ENCODE peak calls at places on chromosomes 3 and 15, in nine cellular contexts. One of them, this sample, is unnamed.

GRCh38 chr3:183698318-183698731 is 728 bp downstream of the YEATS2 start:
- DNase-seq in uterus: peak
- DNase-seq in testis: peak
- DNase-seq in occipital lobe: peak
- DNase-seq in neural crest cell: no peak
- DNase-seq in stimulated activated CD8-positive, alpha-beta memory T cell treated with anti-CD3 and anti-CD28 coated beads, Interleukin-4, amount 100 ng/mL, for 48 hours: no peak
- DNase-seq in activated T-helper 9 cell treated with anti-CD3 and anti-CD28 coated beads, Interleukin-2, amount 50 U/mL, for 16 hours: peak
- DNase-seq in Kasumi-1: peak
- DNase-seq in lower leg skin: no peak
- DNase-seq in this sample: no peak

GRCh38 chr3:72753495-72753894 is 94.8 kb downstream of the SHQ1 start:
- DNase-seq in stimulated activated CD8-positive, alpha-beta memory T cell treated with anti-CD3 and anti-CD28 coated beads, Interleukin-4, amount 100 ng/mL, for 48 hours: no peak
- DNase-seq in neural crest cell: no peak
- DNase-seq in testis: no peak
- DNase-seq in activated T-helper 9 cell treated with anti-CD3 and anti-CD28 coated beads, Interleukin-2, amount 50 U/mL, for 16 hours: no peak
- DNase-seq in lower leg skin: no peak
- DNase-seq in uterus: no peak
- DNase-seq in occipital lobe: no peak
- DNase-seq in Kasumi-1: no peak
- DNase-seq in this sample: no peak

GRCh38 chr3:113736548-113737089 is 9.4 kb downstream of the NAA50 start:
- DNase-seq in activated T-helper 9 cell treated with anti-CD3 and anti-CD28 coated beads, Interleukin-2, amount 50 U/mL, for 16 hours: no peak
- DNase-seq in neural crest cell: peak
- DNase-seq in lower leg skin: no peak
- DNase-seq in uterus: no peak
- DNase-seq in stimulated activated CD8-positive, alpha-beta memory T cell treated with anti-CD3 and anti-CD28 coated beads, Interleukin-4, amount 100 ng/mL, for 48 hours: no peak
- DNase-seq in occipital lobe: no peak
- DNase-seq in Kasumi-1: peak
- DNase-seq in testis: no peak
- DNase-seq in this sample: no peak

GRCh38 chr3:138082085-138082991 is 33.1 kb downstream of the DZIP1L start:
- DNase-seq in lower leg skin: no peak
- DNase-seq in activated T-helper 9 cell treated with anti-CD3 and anti-CD28 coated beads, Interleukin-2, amount 50 U/mL, for 16 hours: no peak
- DNase-seq in neural crest cell: no peak
- DNase-seq in testis: no peak
- DNase-seq in Kasumi-1: no peak
- DNase-seq in occipital lobe: no peak
- DNase-seq in uterus: peak
- DNase-seq in stimulated activated CD8-positive, alpha-beta memory T cell treated with anti-CD3 and anti-CD28 coated beads, Interleukin-4, amount 100 ng/mL, for 48 hours: peak
- DNase-seq in this sample: peak

GRCh38 chr3:46676601-46677071 is 16.8 kb downstream of the ALS2CL start:
- DNase-seq in uterus: no peak
- DNase-seq in occipital lobe: no peak
- DNase-seq in activated T-helper 9 cell treated with anti-CD3 and anti-CD28 coated beads, Interleukin-2, amount 50 U/mL, for 16 hours: no peak
- DNase-seq in stimulated activated CD8-positive, alpha-beta memory T cell treated with anti-CD3 and anti-CD28 coated beads, Interleukin-4, amount 100 ng/mL, for 48 hours: no peak
- DNase-seq in Kasumi-1: no peak
- DNase-seq in lower leg skin: no peak
- DNase-seq in neural crest cell: no peak
- DNase-seq in testis: no peak
- DNase-seq in this sample: no peak

GRCh38 chr3:167941234-167941995 is 154.3 kb downstream of the GOLIM4 start:
- DNase-seq in occipital lobe: no peak
- DNase-seq in stimulated activated CD8-positive, alpha-beta memory T cell treated with anti-CD3 and anti-CD28 coated beads, Interleukin-4, amount 100 ng/mL, for 48 hours: no peak
- DNase-seq in Kasumi-1: peak
- DNase-seq in neural crest cell: no peak
- DNase-seq in uterus: peak
- DNase-seq in activated T-helper 9 cell treated with anti-CD3 and anti-CD28 coated beads, Interleukin-2, amount 50 U/mL, for 16 hours: no peak
- DNase-seq in lower leg skin: peak
- DNase-seq in testis: peak
- DNase-seq in this sample: peak

GRCh38 chr3:179760944-179761343 is 108.1 kb downstream of the USP13 start:
- DNase-seq in lower leg skin: no peak
- DNase-seq in neural crest cell: no peak
- DNase-seq in uterus: no peak
- DNase-seq in activated T-helper 9 cell treated with anti-CD3 and anti-CD28 coated beads, Interleukin-2, amount 50 U/mL, for 16 hours: no peak
- DNase-seq in stimulated activated CD8-positive, alpha-beta memory T cell treated with anti-CD3 and anti-CD28 coated beads, Interleukin-4, amount 100 ng/mL, for 48 hours: no peak
- DNase-seq in occipital lobe: peak
- DNase-seq in Kasumi-1: peak
- DNase-seq in testis: no peak
- DNase-seq in this sample: no peak

GRCh38 chr15:47820047-47820779 is 102.9 kb downstream of the SEMA6D start:
- DNase-seq in activated T-helper 9 cell treated with anti-CD3 and anti-CD28 coated beads, Interleukin-2, amount 50 U/mL, for 16 hours: no peak
- DNase-seq in lower leg skin: no peak
- DNase-seq in stimulated activated CD8-positive, alpha-beta memory T cell treated with anti-CD3 and anti-CD28 coated beads, Interleukin-4, amount 100 ng/mL, for 48 hours: no peak
- DNase-seq in testis: no peak
- DNase-seq in occipital lobe: no peak
- DNase-seq in Kasumi-1: no peak
- DNase-seq in uterus: no peak
- DNase-seq in neural crest cell: no peak
- DNase-seq in this sample: no peak

GRCh38 chr3:194556086-194557056 is 69.6 kb upstream of the ATP13A3 start:
- DNase-seq in activated T-helper 9 cell treated with anti-CD3 and anti-CD28 coated beads, Interleukin-2, amount 50 U/mL, for 16 hours: no peak
- DNase-seq in occipital lobe: no peak
- DNase-seq in stimulated activated CD8-positive, alpha-beta memory T cell treated with anti-CD3 and anti-CD28 coated beads, Interleukin-4, amount 100 ng/mL, for 48 hours: peak
- DNase-seq in lower leg skin: no peak
- DNase-seq in Kasumi-1: no peak
- DNase-seq in testis: peak
- DNase-seq in neural crest cell: no peak
- DNase-seq in uterus: no peak
- DNase-seq in this sample: no peak